ENCODE peak calls at places on chromosomes 11 and 22, in ten cellular contexts. A is Peyer's patch, U is fibroblast of lung, W is astrocyte of the cerebellum, N is heart left ventricle, M is uterus, T is ovary, R is sigmoid colon, E is body of pancreas, J is H9. D is an unnamed sample.

GRCh38 chr22:17576475-17576874 is 13.2 kb downstream of the SLC25A18 start:
- DNase-seq in A (no peak), U (peak), W (peak), N (no peak), M (no peak), T (no peak), R (no peak), E (no peak), J (peak), D (no peak)

GRCh38 chr11:28863422-28863821 is 755.2 kb downstream of the METTL15 start:
- DNase-seq in A (no peak), U (no peak), W (no peak), N (no peak), M (no peak), T (no peak), R (no peak), E (no peak), J (no peak), D (no peak)

GRCh38 chr22:31734512-31734911 is 15.4 kb downstream of the PRR14L start:
- DNase-seq in A (no peak), U (peak), W (peak), N (no peak), M (no peak), T (no peak), R (no peak), E (no peak), J (no peak), D (no peak)

GRCh38 chr11:3056296-3057068 is 741 bp downstream of the CARS1 start:
- DNase-seq in A (peak), U (no peak), W (no peak), N (no peak), M (no peak), T (peak), R (peak), E (no peak), J (no peak), D (no peak)

GRCh38 chr11:7637447-7638157 is 35.7 kb downstream of the CYB5R2 start:
- DNase-seq in A (no peak), U (peak), W (no peak), N (peak), M (peak), T (no peak), R (peak), E (no peak), J (no peak), D (no peak)

GRCh38 chr11:114082415-114082748 is 22.9 kb downstream of the ZBTB16 start:
- DNase-seq in A (no peak), U (no peak), W (no peak), N (no peak), M (no peak), T (peak), R (no peak), E (peak), J (no peak), D (no peak)

GRCh38 chr11:46302866-46303265 is 25.4 kb downstream of the CREB3L1 start:
- DNase-seq in A (no peak), U (no peak), W (no peak), N (no peak), M (no peak), T (no peak), R (no peak), E (no peak), J (no peak), D (peak)

GRCh38 chr11:61696602-61697001 is 16.4 kb downstream of the DAGLA start:
- DNase-seq in A (no peak), U (no peak), W (no peak), N (no peak), M (peak), T (no peak), R (no peak), E (no peak), J (no peak), D (no peak)

GRCh38 chr11:3946445-3947017 is 91.1 kb downstream of the STIM1 start:
- DNase-seq in A (no peak), U (no peak), W (no peak), N (no peak), M (no peak), T (no peak), R (no peak), E (no peak), J (no peak), D (no peak)

GRCh38 chr11:73401924-73402833 is 26.0 kb downstream of the RELT start:
- DNase-seq in A (no peak), U (no peak), W (no peak), N (no peak), M (no peak), T (peak), R (no peak), E (no peak), J (no peak), D (no peak)

GRCh38 chr11:73403541-73403940 is 27.3 kb downstream of the RELT start:
- DNase-seq in A (no peak), U (no peak), W (no peak), N (no peak), M (no peak), T (peak), R (no peak), E (no peak), J (no peak), D (peak)

GRCh38 chr11:73401217-73401923 is 25.2 kb downstream of the RELT start:
- DNase-seq in A (no peak), U (no peak), W (no peak), N (no peak), M (no peak), T (no peak), R (no peak), E (no peak), J (no peak), D (no peak)

GRCh38 chr11:73404048-73404447 is 27.8 kb downstream of the RELT start:
- DNase-seq in A (no peak), U (no peak), W (no peak), N (peak), M (peak), T (peak), R (peak), E (peak), J (peak), D (peak)

DNA sequence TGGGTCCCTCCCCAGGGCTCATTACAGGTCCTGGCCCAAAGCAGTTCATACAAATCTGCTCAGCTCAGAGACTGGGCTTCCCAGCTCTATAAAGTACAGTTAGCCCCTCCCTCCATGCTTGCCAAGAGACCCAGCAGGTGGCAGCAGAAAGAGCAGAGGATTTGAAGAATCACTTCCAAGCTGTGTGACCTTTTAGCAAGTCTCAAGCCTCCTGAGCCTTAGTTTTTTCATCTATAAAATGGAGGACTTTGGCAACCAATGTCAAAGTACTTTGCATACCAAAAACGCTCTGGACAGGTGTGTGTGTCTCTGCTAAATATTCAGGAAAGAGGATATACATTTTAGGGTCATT is 26.6 kb downstream of the RELT start:
- DNase-seq in A (no peak), U (no peak), W (no peak), N (no peak), M (no peak), T (no peak), R (no peak), E (no peak), J (no peak), D (peak)
- TF ChIP-seq CTCF in A (no peak), U (no peak), W (no peak), N (no peak), M (no peak), T (no peak), R (no peak), E (peak), J (peak), D (peak)

GRCh38 chr11:125299061-125299616 is 134.6 kb downstream of the PKNOX2 start:
- DNase-seq in A (no peak), U (no peak), W (no peak), N (no peak), M (no peak), T (no peak), R (no peak), E (no peak), J (no peak), D (no peak)
- TF ChIP-seq CTCF in A (no peak), U (no peak), W (no peak), N (no peak), M (no peak), T (no peak), R (no peak), E (no peak), J (no peak), D (no peak)

DNA sequence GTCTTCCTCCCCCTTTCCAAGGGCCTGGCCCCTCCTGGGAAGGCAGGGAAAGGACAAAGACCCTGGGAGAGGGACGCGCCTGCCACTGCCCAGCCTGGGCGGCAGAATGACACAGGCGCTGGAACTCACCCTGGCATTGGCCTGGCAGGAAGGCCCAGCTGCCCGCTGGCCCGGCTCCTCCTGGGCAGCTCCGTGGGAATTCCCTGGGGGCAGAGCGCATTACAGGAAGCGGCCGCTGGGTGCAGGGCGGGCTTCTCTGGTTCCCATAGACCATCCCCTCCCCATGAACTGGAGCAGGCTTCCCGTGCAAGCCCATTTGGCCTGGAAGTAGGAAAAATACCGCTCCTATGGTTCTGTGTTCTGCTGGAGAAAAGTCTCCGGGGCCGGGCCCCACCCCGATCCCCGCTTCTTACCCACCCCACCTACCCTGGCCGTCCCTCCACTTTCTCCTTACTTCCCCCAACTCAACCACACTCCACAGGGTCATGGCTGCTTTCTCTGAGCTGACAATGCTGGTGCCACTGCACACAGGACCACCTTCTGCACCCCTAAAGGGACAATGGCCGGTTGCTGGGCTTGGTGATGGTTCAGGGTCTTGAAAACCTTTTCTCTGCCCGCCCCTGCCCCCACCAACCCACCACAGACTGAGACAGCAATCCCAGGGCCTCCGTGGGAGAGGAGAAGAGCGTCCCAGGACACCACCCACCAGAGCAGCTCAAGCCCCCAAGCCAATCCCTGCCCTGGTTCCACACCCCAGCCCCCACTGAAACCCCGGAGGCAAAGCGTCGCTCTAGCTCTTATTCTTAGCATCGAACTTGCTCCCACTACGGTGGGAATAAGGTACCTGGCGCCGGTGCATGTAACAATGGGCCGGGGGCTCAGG is 58.9 kb downstream of the LINC01488 start:
- DNase-seq in A (no peak), U (no peak), W (no peak), N (peak), M (peak), T (no peak), R (peak), E (peak), J (peak), D (no peak)
- TF ChIP-seq CTCF in A (no peak), U (no peak), W (peak), N (no peak), M (no peak), T (no peak), R (no peak), E (no peak), J (peak), D (no peak)

GRCh38 chr11:64644348-64645242 is 53.6 kb downstream of the SLC22A12 start:
- DNase-seq in A (no peak), U (no peak), W (no peak), N (no peak), M (no peak), T (no peak), R (no peak), E (no peak), J (peak), D (no peak)
- TF ChIP-seq CTCF in A (no peak), U (no peak), W (no peak), N (no peak), M (peak), T (no peak), R (no peak), E (no peak), J (peak), D (no peak)

DNA sequence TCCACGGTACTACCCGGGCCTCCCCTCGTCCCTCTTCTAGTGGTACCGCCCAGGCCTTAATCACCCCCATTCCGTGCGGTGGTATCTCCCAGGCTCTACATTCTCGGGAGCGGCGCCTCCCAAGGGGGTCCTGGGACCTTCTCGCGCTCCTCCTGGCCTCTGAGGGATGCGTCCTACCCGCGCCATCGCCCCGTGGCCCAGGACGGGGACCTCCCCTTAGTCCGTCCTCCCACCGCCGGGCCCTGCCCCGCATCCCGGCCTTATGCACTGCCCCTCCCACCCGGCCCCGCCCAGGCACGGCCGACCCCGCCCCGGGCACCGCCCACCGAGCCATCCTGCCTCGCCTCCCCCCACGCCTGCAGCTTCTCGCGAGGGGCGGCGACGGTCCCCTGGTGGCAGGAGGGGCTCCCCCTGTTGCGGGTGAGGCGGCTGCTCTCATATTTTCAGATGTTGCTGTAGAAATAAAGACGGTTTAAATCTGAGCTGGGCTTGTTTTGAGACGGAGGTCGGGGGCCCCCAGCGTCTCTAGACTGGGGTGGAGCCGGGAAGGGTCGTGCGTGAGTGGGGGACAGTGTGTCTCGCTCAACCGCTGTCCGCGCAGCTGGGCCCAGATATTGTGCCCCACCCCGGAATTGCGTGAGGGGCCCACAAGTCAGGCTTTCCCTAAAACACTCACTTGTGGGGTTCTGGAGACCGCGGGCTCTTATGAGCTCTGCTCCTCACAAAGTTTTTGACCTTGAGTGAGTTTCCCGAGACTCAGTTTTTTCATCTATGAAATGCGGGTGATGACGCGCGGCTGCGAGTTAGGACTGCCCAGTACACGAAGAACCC is 845 bp upstream of the RAB1B start:
- DNase-seq in A (peak), U (peak), W (peak), N (peak), M (peak), T (peak), R (peak), E (peak), J (peak), D (peak)
- TF ChIP-seq CTCF in A (peak), U (no peak), W (peak), N (no peak), M (no peak), T (peak), R (peak), E (peak), J (no peak), D (no peak)

DNA sequence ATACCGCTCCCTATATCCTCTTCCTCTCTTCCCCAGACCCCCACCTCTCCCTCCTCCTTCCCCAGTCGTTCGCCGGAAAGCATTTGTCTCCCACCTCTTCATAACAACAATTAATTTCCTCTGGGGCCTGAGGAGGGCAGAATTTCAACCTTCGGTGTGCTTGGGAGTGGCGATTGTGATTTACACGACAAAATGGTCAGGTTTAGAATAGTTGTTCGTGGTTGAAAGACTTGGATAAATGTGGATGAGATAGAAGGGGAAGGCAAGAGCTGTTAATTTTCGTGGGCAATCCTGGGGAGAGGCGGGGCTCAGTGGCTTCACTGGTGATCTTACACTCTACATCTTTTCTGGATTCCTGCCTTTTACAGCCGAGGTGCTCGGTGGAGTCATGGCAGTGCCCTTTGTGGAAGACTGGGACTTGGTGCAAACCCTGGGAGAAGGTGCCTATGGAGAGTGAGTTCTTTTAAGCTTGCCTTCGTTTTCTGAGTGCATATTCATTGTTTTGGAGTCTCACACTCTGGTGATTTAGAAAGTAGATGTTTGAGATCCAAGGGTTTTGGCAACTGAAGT is 1.5 kb downstream of the CHEK1 start:
- DNase-seq in A (peak), U (no peak), W (peak), N (no peak), M (no peak), T (no peak), R (no peak), E (no peak), J (no peak), D (peak)
- TF ChIP-seq CTCF in A (no peak), U (peak), W (peak), N (no peak), M (no peak), T (no peak), R (no peak), E (peak), J (peak), D (peak)

GRCh38 chr11:58068640-58069039 is 37.9 kb downstream of the OR6Q1 start:
- DNase-seq in A (no peak), U (no peak), W (no peak), N (no peak), M (no peak), T (no peak), R (no peak), E (no peak), J (no peak), D (no peak)
- TF ChIP-seq CTCF in A (no peak), U (no peak), W (no peak), N (no peak), M (no peak), T (no peak), R (no peak), E (no peak), J (peak), D (no peak)

GRCh38 chr11:17405232-17406005 is 17.0 kb upstream of the KCNJ11 start:
- DNase-seq in A (peak), U (peak), W (no peak), N (peak), M (peak), T (no peak), R (peak), E (peak), J (peak), D (no peak)
- TF ChIP-seq CTCF in A (no peak), U (peak), W (peak), N (peak), M (no peak), T (no peak), R (no peak), E (peak), J (peak), D (no peak)

GRCh38 chr11:93626038-93626437 is 35.4 kb upstream of the CEP295 start:
- DNase-seq in A (no peak), U (no peak), W (no peak), N (no peak), M (no peak), T (no peak), R (no peak), E (no peak), J (no peak), D (no peak)
- TF ChIP-seq CTCF in A (no peak), U (no peak), W (no peak), N (no peak), M (no peak), T (no peak), R (no peak), E (no peak), J (no peak), D (no peak)

D was measured in GM13976.